ENCODE peak calls at places on chromosomes 12 and 14, in six cellular contexts. One of them, this sample, is unnamed.

GRCh38 chr12:68665016-68665569 is 21.7 kb upstream of the NUP107 start:
- DNase-seq in HEK293T: no peak
- DNase-seq in nucleus accumbens: no peak
- DNase-seq in CD4-positive, alpha-beta T cell: no peak
- DNase-seq in NAMALWA: no peak
- DNase-seq in osteocyte: no peak
- DNase-seq in this sample: no peak

GRCh38 chr12:53684654-53685220 is 8.9 kb upstream of the ATP5MC2 start:
- DNase-seq in HEK293T: no peak
- DNase-seq in nucleus accumbens: no peak
- DNase-seq in CD4-positive, alpha-beta T cell: no peak
- DNase-seq in NAMALWA: no peak
- DNase-seq in osteocyte: no peak
- DNase-seq in this sample: no peak

GRCh38 chr14:64682173-64682710 is 22.0 kb upstream of the PLEKHG3 start:
- DNase-seq in HEK293T: no peak
- DNase-seq in nucleus accumbens: peak; percentile 65
- DNase-seq in CD4-positive, alpha-beta T cell: no peak
- DNase-seq in NAMALWA: no peak
- DNase-seq in osteocyte: peak; percentile 89
- DNase-seq in this sample: no peak

GRCh38 chr12:50058743-50059312 is 1.4 kb downstream of the ASIC1 start:
- DNase-seq in HEK293T: no peak
- DNase-seq in nucleus accumbens: no peak
- DNase-seq in CD4-positive, alpha-beta T cell: no peak
- DNase-seq in NAMALWA: no peak
- DNase-seq in osteocyte: no peak
- DNase-seq in this sample: no peak

GRCh38 chr12:112473056-112473455 is 54.3 kb downstream of the PTPN11 start:
- DNase-seq in HEK293T: peak; percentile 17
- DNase-seq in nucleus accumbens: no peak
- DNase-seq in CD4-positive, alpha-beta T cell: no peak
- DNase-seq in NAMALWA: peak; percentile 48
- DNase-seq in osteocyte: no peak
- DNase-seq in this sample: no peak

GRCh38 chr12:52043386-52044212 is 7.6 kb upstream of the NR4A1 start:
- DNase-seq in HEK293T: no peak
- DNase-seq in nucleus accumbens: no peak
- DNase-seq in CD4-positive, alpha-beta T cell: no peak
- DNase-seq in NAMALWA: no peak
- DNase-seq in osteocyte: no peak
- DNase-seq in this sample: no peak

GRCh38 chr12:113136128-113136989 is 798 bp upstream of the RASAL1 start:
- DNase-seq in HEK293T: no peak
- DNase-seq in nucleus accumbens: peak; percentile 73
- DNase-seq in CD4-positive, alpha-beta T cell: peak; percentile 39
- DNase-seq in NAMALWA: peak; percentile 69
- DNase-seq in osteocyte: no peak
- DNase-seq in this sample: no peak

GRCh38 chr12:75994069-75994740 is 37.4 kb downstream of the PHLDA1 start:
- DNase-seq in HEK293T: no peak
- DNase-seq in nucleus accumbens: no peak
- DNase-seq in CD4-positive, alpha-beta T cell: no peak
- DNase-seq in NAMALWA: no peak
- DNase-seq in osteocyte: no peak
- DNase-seq in this sample: no peak

GRCh38 chr14:67151082-67151666 is 38.1 kb upstream of the GARIN2 start:
- DNase-seq in HEK293T: no peak
- DNase-seq in nucleus accumbens: no peak
- DNase-seq in CD4-positive, alpha-beta T cell: no peak
- DNase-seq in NAMALWA: no peak
- DNase-seq in osteocyte: no peak
- DNase-seq in this sample: no peak

GRCh38 chr12:63882844-63883243 is 38.3 kb downstream of the SRGAP1 start:
- DNase-seq in HEK293T: peak; percentile 40
- DNase-seq in nucleus accumbens: no peak
- DNase-seq in CD4-positive, alpha-beta T cell: no peak
- DNase-seq in NAMALWA: no peak
- DNase-seq in osteocyte: no peak
- DNase-seq in this sample: no peak

GRCh38 chr12:58920102-58920955 is at the start of gene LRIG3:
- DNase-seq in HEK293T: peak; percentile 83
- DNase-seq in nucleus accumbens: peak; percentile 79
- DNase-seq in CD4-positive, alpha-beta T cell: no peak
- DNase-seq in NAMALWA: no peak
- DNase-seq in osteocyte: peak; percentile 98
- DNase-seq in this sample: no peak

GRCh38 chr12:102964872-102965271 is 7.4 kb downstream of the ASCL1 start:
- DNase-seq in HEK293T: no peak
- DNase-seq in nucleus accumbens: no peak
- DNase-seq in CD4-positive, alpha-beta T cell: no peak
- DNase-seq in NAMALWA: no peak
- DNase-seq in osteocyte: no peak
- DNase-seq in this sample: no peak

GRCh38 chr12:81726634-81727033 is 32.5 kb downstream of the PPFIA2 start:
- DNase-seq in HEK293T: no peak
- DNase-seq in nucleus accumbens: no peak
- DNase-seq in CD4-positive, alpha-beta T cell: no peak
- DNase-seq in NAMALWA: no peak
- DNase-seq in osteocyte: no peak
- DNase-seq in this sample: no peak

GRCh38 chr12:108214486-108214885 is 85.4 kb downstream of the WSCD2 start:
- DNase-seq in HEK293T: peak; percentile 38
- DNase-seq in nucleus accumbens: no peak
- DNase-seq in CD4-positive, alpha-beta T cell: peak; percentile 4
- DNase-seq in NAMALWA: peak; percentile 19
- DNase-seq in osteocyte: no peak
- DNase-seq in this sample: no peak

GRCh38 chr12:104957388-104958008 is 592 bp downstream of the SLC41A2 start:
- DNase-seq in HEK293T: peak; percentile 40
- DNase-seq in nucleus accumbens: no peak
- DNase-seq in CD4-positive, alpha-beta T cell: peak; percentile 17
- DNase-seq in NAMALWA: peak; percentile 22
- DNase-seq in osteocyte: no peak
- DNase-seq in this sample: no peak

GRCh38 chr14:92844220-92844619 is 50.1 kb downstream of the GOLGA5 start:
- DNase-seq in HEK293T: no peak
- DNase-seq in nucleus accumbens: no peak
- DNase-seq in CD4-positive, alpha-beta T cell: no peak
- DNase-seq in NAMALWA: no peak
- DNase-seq in osteocyte: no peak
- DNase-seq in this sample: no peak

GRCh38 chr12:110135012-110135411 is 10.9 kb downstream of the IFT81 start:
- DNase-seq in HEK293T: no peak
- DNase-seq in nucleus accumbens: no peak
- DNase-seq in CD4-positive, alpha-beta T cell: no peak
- DNase-seq in NAMALWA: no peak
- DNase-seq in osteocyte: no peak
- DNase-seq in this sample: peak; percentile 2

GRCh38 chr14:92586001-92586947 is 72.7 kb downstream of the RIN3 start:
- DNase-seq in HEK293T: no peak
- DNase-seq in nucleus accumbens: no peak
- DNase-seq in CD4-positive, alpha-beta T cell: no peak
- DNase-seq in NAMALWA: no peak
- DNase-seq in osteocyte: no peak
- DNase-seq in this sample: peak; percentile 46

GRCh38 chr12:14024589-14024988 is 43.2 kb upstream of the GRIN2B start:
- DNase-seq in HEK293T: no peak
- DNase-seq in nucleus accumbens: no peak
- DNase-seq in CD4-positive, alpha-beta T cell: no peak
- DNase-seq in NAMALWA: no peak
- DNase-seq in osteocyte: no peak
- DNase-seq in this sample: no peak

GRCh38 chr14:51073751-51074150 is 21.2 kb downstream of the TRIM9 start:
- DNase-seq in HEK293T: no peak
- DNase-seq in nucleus accumbens: no peak
- DNase-seq in CD4-positive, alpha-beta T cell: no peak
- DNase-seq in NAMALWA: no peak
- DNase-seq in osteocyte: no peak
- DNase-seq in this sample: no peak

GRCh38 chr14:54166049-54166950 is 209.7 kb upstream of the BMP4 start:
- DNase-seq in HEK293T: no peak
- DNase-seq in nucleus accumbens: peak; percentile 4
- DNase-seq in CD4-positive, alpha-beta T cell: no peak
- DNase-seq in NAMALWA: no peak
- DNase-seq in osteocyte: no peak
- DNase-seq in this sample: no peak

GRCh38 chr14:50035214-50035613 is 81.2 kb downstream of the VCPKMT start:
- DNase-seq in HEK293T: no peak
- DNase-seq in nucleus accumbens: no peak
- DNase-seq in CD4-positive, alpha-beta T cell: no peak
- DNase-seq in NAMALWA: no peak
- DNase-seq in osteocyte: no peak
- DNase-seq in this sample: no peak

GRCh38 chr12:27330846-27331245 is 1.8 kb upstream of the BMAL2 start:
- DNase-seq in HEK293T: no peak
- DNase-seq in nucleus accumbens: no peak
- DNase-seq in CD4-positive, alpha-beta T cell: no peak
- DNase-seq in NAMALWA: no peak
- DNase-seq in osteocyte: no peak
- DNase-seq in this sample: no peak

GRCh38 chr12:96208346-96208745 is 14.2 kb downstream of the ELK3 start:
- DNase-seq in HEK293T: no peak
- DNase-seq in nucleus accumbens: no peak
- DNase-seq in CD4-positive, alpha-beta T cell: no peak
- DNase-seq in NAMALWA: no peak
- DNase-seq in osteocyte: no peak
- DNase-seq in this sample: no peak

GRCh38 chr12:99390707-99391106 is 256.8 kb upstream of the GARIN6 start:
- DNase-seq in HEK293T: peak; percentile 30
- DNase-seq in nucleus accumbens: no peak
- DNase-seq in CD4-positive, alpha-beta T cell: no peak
- DNase-seq in NAMALWA: peak; percentile 17
- DNase-seq in osteocyte: no peak
- DNase-seq in this sample: no peak

GRCh38 chr12:97948591-97948990 is 486.0 kb downstream of the RMST start:
- DNase-seq in HEK293T: no peak
- DNase-seq in nucleus accumbens: no peak
- DNase-seq in CD4-positive, alpha-beta T cell: no peak
- DNase-seq in NAMALWA: no peak
- DNase-seq in osteocyte: no peak
- DNase-seq in this sample: no peak

GRCh38 chr12:128798543-128799341 is 25.0 kb downstream of the SLC15A4 start:
- DNase-seq in HEK293T: no peak
- DNase-seq in nucleus accumbens: no peak
- DNase-seq in CD4-positive, alpha-beta T cell: no peak
- DNase-seq in NAMALWA: no peak
- DNase-seq in osteocyte: no peak
- DNase-seq in this sample: no peak

GRCh38 chr14:102828201-102828600 is 51.0 kb downstream of the TRAF3 start:
- DNase-seq in HEK293T: no peak
- DNase-seq in nucleus accumbens: no peak
- DNase-seq in CD4-positive, alpha-beta T cell: no peak
- DNase-seq in NAMALWA: no peak
- DNase-seq in osteocyte: no peak
- DNase-seq in this sample: no peak

GRCh38 chr12:75177997-75178396 is 31.6 kb downstream of the KCNC2 start:
- DNase-seq in HEK293T: no peak
- DNase-seq in nucleus accumbens: no peak
- DNase-seq in CD4-positive, alpha-beta T cell: no peak
- DNase-seq in NAMALWA: no peak
- DNase-seq in osteocyte: no peak
- DNase-seq in this sample: no peak

GRCh38 chr14:65015391-65015790 is 28.7 kb downstream of the FNTB start:
- DNase-seq in HEK293T: no peak
- DNase-seq in nucleus accumbens: peak; percentile 60
- DNase-seq in CD4-positive, alpha-beta T cell: no peak
- DNase-seq in NAMALWA: no peak
- DNase-seq in osteocyte: no peak
- DNase-seq in this sample: no peak

GRCh38 chr14:64149921-64150320 is 144.2 kb downstream of the ESR2 start:
- DNase-seq in HEK293T: no peak
- DNase-seq in nucleus accumbens: no peak
- DNase-seq in CD4-positive, alpha-beta T cell: no peak
- DNase-seq in NAMALWA: no peak
- DNase-seq in osteocyte: no peak
- DNase-seq in this sample: no peak

GRCh38 chr12:2154050-2154449 is 101.3 kb downstream of the CACNA1C start:
- DNase-seq in HEK293T: no peak
- DNase-seq in nucleus accumbens: no peak
- DNase-seq in CD4-positive, alpha-beta T cell: no peak
- DNase-seq in NAMALWA: no peak
- DNase-seq in osteocyte: no peak
- DNase-seq in this sample: no peak

GRCh38 chr14:34072921-34073320 is 122.0 kb upstream of the EGLN3 start:
- DNase-seq in HEK293T: no peak
- DNase-seq in nucleus accumbens: no peak
- DNase-seq in CD4-positive, alpha-beta T cell: no peak
- DNase-seq in NAMALWA: no peak
- DNase-seq in osteocyte: no peak
- DNase-seq in this sample: no peak

GRCh38 chr12:47397664-47398281 is 308.1 kb downstream of the RPAP3 start:
- DNase-seq in HEK293T: peak; percentile 33
- DNase-seq in nucleus accumbens: no peak
- DNase-seq in CD4-positive, alpha-beta T cell: no peak
- DNase-seq in NAMALWA: peak; percentile 53
- DNase-seq in osteocyte: no peak
- DNase-seq in this sample: no peak